ENCODE peak calls at places on chromosomes 6 and 20, in seven cellular contexts. Q is H9, Z is pancreas, M is neural progenitor cell, F is fibroblast of mammary gland, O is cardiac muscle cell, J is OCI-LY7. D is an unnamed sample.

GRCh38 chr6:82917346-82918064 is 148.1 kb downstream of the UBE3D start:
- DNase-seq in Z (no peak), O (peak), J (no peak), F (no peak), M (no peak), Q (no peak), D (no peak)

GRCh38 chr6:2861822-2862164 is 20.1 kb upstream of the SERPINB1 start:
- DNase-seq in M (no peak), Q (no peak), Z (no peak), J (no peak), O (no peak), F (no peak), D (no peak)

GRCh38 chr6:5439749-5440148 is 178.4 kb downstream of the FARS2 start:
- DNase-seq in F (no peak), O (no peak), M (no peak), J (no peak), Q (no peak), Z (no peak), D (no peak)

GRCh38 chr20:49759266-49759950 is 45.7 kb upstream of the B4GALT5 start:
- DNase-seq in F (no peak), O (no peak), M (no peak), J (no peak), Z (no peak), Q (no peak), D (no peak)

GRCh38 chr6:7258231-7258763 is 54.7 kb downstream of the SSR1 start:
- DNase-seq in M (no peak), J (no peak), O (no peak), F (no peak), Z (no peak), Q (no peak), D (no peak)

GRCh38 chr6:137133136-137133535 is 40.3 kb downstream of the IL22RA2 start:
- DNase-seq in Q (peak), Z (no peak), J (no peak), O (no peak), F (no peak), M (no peak), D (no peak)

GRCh38 chr6:149060985-149061760 is 256.3 kb upstream of the TAB2 start:
- DNase-seq in F (peak), O (peak), Q (no peak), Z (peak), J (no peak), M (no peak), D (no peak)

GRCh38 chr20:47663354-47664067 is 121.8 kb downstream of the SULF2 start:
- DNase-seq in M (peak), O (peak), Z (peak), F (peak), Q (peak), J (peak), D (peak)

GRCh38 chr6:1662532-1662931 is 52.8 kb downstream of the FOXC1 start:
- DNase-seq in F (no peak), M (no peak), O (no peak), Z (no peak), J (no peak), Q (no peak), D (no peak)

GRCh38 chr6:132227937-132228336 is 173.3 kb downstream of the MOXD1 start:
- DNase-seq in Q (no peak), M (no peak), J (no peak), F (peak), O (peak), Z (no peak), D (no peak)

GRCh38 chr20:57598060-57598459 is 22.2 kb downstream of the ZBP1 start:
- DNase-seq in F (no peak), M (peak), Z (no peak), J (no peak), Q (no peak), O (no peak), D (no peak)

GRCh38 chr6:131353876-131354275 is 218.6 kb downstream of the AKAP7 start:
- DNase-seq in Z (no peak), F (no peak), O (no peak), Q (no peak), J (no peak), M (no peak), D (no peak)

GRCh38 chr6:38509713-38510112 is 130.0 kb downstream of the BTBD9 start:
- DNase-seq in Z (no peak), O (peak), Q (no peak), F (peak), J (no peak), M (no peak), D (no peak)

GRCh38 chr6:37777272-37777736 is 42.2 kb upstream of the ZFAND3 start:
- DNase-seq in Q (peak), M (no peak), Z (no peak), J (no peak), O (no peak), F (no peak), D (no peak)

GRCh38 chr6:119142637-119143036 is 64.2 kb upstream of the FAM184A start:
- DNase-seq in M (no peak), J (no peak), F (no peak), Z (no peak), Q (no peak), O (no peak), D (no peak)

GRCh38 chr6:124947821-124948451 is 14.3 kb upstream of the RNF217 start:
- DNase-seq in Q (no peak), J (no peak), F (peak), Z (no peak), M (no peak), O (no peak), D (no peak)

GRCh38 chr20:2336471-2336870 is 40.7 kb downstream of the TGM3 start:
- DNase-seq in J (no peak), Q (no peak), F (no peak), M (no peak), Z (peak), O (no peak), D (no peak)

GRCh38 chr6:1527098-1527497 is 82.6 kb upstream of the FOXC1 start:
- DNase-seq in Z (no peak), O (peak), Q (peak), M (peak), F (peak), J (no peak), D (peak)

GRCh38 chr20:43910564-43910963 is 4.1 kb upstream of the TOX2 start:
- DNase-seq in J (no peak), Q (no peak), Z (no peak), M (no peak), O (no peak), F (no peak), D (no peak)

GRCh38 chr6:108653864-108654402 is 93.2 kb downstream of the FOXO3 start:
- DNase-seq in M (no peak), F (peak), Z (no peak), Q (no peak), O (peak), J (no peak), D (no peak)

GRCh38 chr6:4253604-4254211 is 118.3 kb upstream of the ECI2 start:
- DNase-seq in F (peak), Z (peak), Q (no peak), M (no peak), J (no peak), O (peak), D (no peak)

GRCh38 chr6:102631921-102632320 is 1238.4 kb downstream of the GRIK2 start:
- DNase-seq in Q (no peak), Z (no peak), F (no peak), O (no peak), J (no peak), M (no peak), D (no peak)

GRCh38 chr6:137892271-137892708 is 25.2 kb downstream of the TNFAIP3 start:
- DNase-seq in J (no peak), Q (no peak), F (peak), M (no peak), Z (no peak), O (peak), D (no peak)

DNA sequence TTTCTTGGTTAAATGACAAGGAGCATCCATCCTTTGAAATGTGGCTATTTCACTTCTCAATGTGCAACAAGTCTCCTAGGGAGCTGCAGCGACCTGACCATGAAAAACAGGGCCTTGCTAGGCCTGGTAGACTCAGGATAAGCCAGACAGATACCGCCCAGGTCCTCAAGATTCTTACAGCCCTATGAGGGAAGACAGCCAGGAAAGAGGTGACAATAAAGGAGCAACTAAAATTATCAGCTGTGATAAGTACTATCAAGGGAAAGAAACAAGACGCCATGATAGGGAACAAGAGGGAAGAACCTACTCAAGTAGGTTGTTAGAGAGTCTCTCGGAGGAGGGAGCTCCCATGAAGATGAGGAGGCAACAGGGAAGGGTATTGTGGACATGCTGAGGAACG is 51.4 kb upstream of the EMILIN3 start:
- DNase-seq in O (no peak), M (no peak), Q (no peak), J (no peak), F (no peak), Z (no peak), D (no peak)
- TF ChIP-seq CTCF in O (no peak), M (no peak), Q (no peak), J (no peak), F (no peak), Z (no peak), D (no peak)

GRCh38 chr6:133396630-133397335 is 155.6 kb downstream of the EYA4 start:
- DNase-seq in F (no peak), J (no peak), Q (no peak), M (no peak), O (no peak), Z (no peak), D (no peak)

GRCh38 chr6:133392641-133393040 is 151.5 kb downstream of the EYA4 start:
- DNase-seq in M (no peak), O (no peak), Z (no peak), J (no peak), F (no peak), Q (no peak), D (no peak)

GRCh38 chr6:133393891-133394290 is 152.7 kb downstream of the EYA4 start:
- DNase-seq in M (no peak), Z (no peak), J (no peak), Q (no peak), F (no peak), O (no peak), D (no peak)

GRCh38 chr6:133396225-133396624 is 155.1 kb downstream of the EYA4 start:
- DNase-seq in Q (no peak), O (peak), F (peak), J (no peak), M (no peak), Z (no peak), D (no peak)

DNA sequence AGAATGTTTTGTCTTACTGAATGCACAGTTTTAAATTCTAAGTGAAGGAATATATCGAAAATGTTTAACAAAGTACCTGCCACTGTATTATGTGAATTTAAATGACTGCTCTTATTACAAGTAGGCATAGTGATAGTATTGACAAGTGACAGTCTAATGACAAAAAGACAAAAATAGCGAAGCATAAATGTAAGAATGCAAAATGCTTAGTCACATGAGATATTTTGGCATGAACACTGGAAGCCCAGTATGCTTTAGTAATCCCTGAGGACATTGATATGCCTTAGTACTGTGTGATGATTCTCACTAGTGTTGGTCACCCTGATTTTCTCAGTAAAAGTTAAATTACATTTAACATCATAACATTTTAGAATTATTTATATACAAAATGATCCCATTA is 153.5 kb downstream of the EYA4 start:
- DNase-seq in O (no peak), M (no peak), Q (no peak), F (no peak), Z (no peak), J (no peak), D (no peak)
- TF ChIP-seq CTCF in O (no peak), M (no peak), Q (no peak), F (no peak), Z (no peak), J (no peak), D (no peak)

DNA sequence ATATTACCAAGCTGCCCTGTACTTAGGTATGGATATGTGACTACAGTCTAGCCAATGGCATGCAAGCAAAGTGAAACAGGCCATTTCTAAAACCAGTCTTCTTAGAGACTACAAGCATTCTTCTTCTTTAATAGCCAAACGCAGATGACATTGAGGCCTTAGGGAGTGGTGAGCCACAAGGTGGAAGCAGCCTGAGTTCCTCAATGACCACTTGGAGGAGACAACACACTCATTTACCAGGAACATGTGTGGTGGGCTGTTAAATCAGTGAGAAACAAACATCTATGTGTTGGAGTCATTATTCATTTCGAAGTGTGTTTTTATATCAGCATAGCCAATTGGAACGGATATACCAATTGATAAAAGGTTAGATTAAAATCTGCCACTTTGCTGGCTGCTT is 122.0 kb downstream of the GFRAL start:
- DNase-seq in F (peak), Q (peak), O (no peak), J (no peak), M (peak), Z (no peak), D (no peak)
- TF ChIP-seq CTCF in F (peak), Q (peak), O (no peak), J (no peak), M (peak), Z (no peak), D (no peak)

GRCh38 chr6:70103798-70104197 is 199.1 kb downstream of the COL9A1 start:
- DNase-seq in M (no peak), F (peak), O (no peak), J (peak), Q (no peak), Z (no peak), D (no peak)
- TF ChIP-seq CTCF in M (peak), F (peak), O (peak), J (peak), Q (peak), Z (peak), D (no peak)

DNA sequence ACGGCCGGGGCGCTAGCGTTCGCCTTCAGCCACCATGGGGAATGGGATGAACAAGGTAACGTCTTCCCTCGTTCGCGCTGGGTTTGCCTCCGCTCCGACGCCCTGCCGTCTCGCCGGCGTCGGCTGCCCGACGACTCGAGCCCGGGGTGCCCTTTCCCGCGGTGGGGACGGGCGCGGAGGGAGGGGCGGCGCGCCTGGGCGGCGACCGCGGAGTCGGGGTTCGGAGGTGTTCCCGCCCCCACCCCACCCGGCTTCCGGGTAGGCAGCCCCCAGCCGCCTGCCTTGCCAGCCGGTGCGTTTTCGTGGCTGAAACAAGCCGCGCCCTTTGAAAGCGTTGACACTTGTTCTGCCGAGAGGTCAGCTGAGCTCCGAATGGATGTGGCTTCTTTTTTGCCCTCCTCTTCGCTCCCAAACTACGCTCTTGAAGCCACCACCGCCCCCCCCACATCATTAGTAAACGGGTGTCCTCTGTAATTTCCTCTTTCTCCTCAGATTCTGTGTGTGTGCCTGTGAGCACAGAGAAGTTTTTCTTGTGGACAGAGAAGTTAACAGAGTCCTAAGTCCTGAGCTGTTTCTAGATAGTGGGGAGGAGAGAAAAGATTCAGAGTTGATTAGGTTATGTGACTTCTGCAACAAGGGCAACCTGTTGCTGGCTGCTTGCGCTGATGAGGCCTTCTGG is 358 bp downstream of the DUSP22 start:
- DNase-seq in F (peak), M (peak), Q (peak), O (peak), J (peak), Z (peak), D (peak)
- TF ChIP-seq CTCF in F (no peak), M (no peak), Q (peak), O (no peak), J (peak), Z (no peak), D (no peak)

GRCh38 chr20:11098888-11099287 is 425.1 kb upstream of the JAG1 start:
- DNase-seq in Z (no peak), O (no peak), Q (no peak), M (peak), F (no peak), J (no peak), D (no peak)
- TF ChIP-seq CTCF in Z (no peak), O (no peak), Q (peak), M (peak), F (peak), J (no peak), D (no peak)

DNA sequence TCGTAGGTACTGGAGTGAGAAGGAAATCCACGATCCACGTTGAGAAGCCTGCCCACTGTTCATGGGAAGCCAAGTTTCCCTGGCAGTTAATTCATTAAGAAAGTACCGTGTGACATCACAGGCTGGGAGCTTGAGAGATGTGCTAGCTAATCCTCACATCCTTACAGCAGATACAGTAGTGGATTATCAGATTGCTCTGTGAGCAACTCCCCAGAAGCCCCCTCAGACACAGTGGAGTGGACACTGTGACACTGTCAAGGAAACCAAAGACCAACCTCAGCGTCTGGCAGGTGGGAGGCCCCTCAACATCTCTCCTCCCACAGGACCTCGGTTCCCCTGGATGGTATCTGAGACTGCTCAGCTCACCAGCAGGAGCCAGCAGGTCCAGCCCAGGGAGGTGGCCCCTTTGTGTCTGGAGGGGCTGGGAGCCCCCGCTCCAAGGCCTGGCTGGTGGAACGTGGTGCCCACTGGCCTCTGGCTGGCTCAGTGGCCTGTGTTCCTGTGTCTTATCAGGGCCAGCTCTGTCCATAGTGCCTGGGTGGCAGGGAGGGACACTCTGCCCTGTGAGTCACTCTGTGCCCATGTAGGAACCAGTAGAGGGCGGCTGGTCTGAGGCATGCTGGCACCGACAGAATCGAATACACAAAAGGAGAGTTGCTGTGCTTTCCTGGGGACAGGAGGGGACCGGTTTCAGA is 7.2 kb downstream of the PYGB start:
- DNase-seq in M (no peak), J (no peak), Z (no peak), Q (peak), O (no peak), F (no peak), D (no peak)
- TF ChIP-seq CTCF in M (no peak), J (no peak), Z (no peak), Q (no peak), O (no peak), F (no peak), D (no peak)

D was measured in GM20000.